ENCODE peak calls at places on chromosome 16, in ten cellular contexts. F is HCT116, X is mammary epithelial cell, P is GM23248, T is IMR-90, B is neuronal stem cell, R is OCI-LY7, I is fibroblast of lung, G is H9, C is GM12878. E is an unnamed sample.

GRCh38 chr16:19431636-19432340 is 14.1 kb downstream of the TMC5 start:
- DNase-seq in C (no peak), R (no peak), F (no peak), G (no peak), I (no peak), B (no peak), P (no peak), X (peak), T (no peak), E (no peak)

GRCh38 chr16:17836868-17837602 is 366.3 kb upstream of the XYLT1 start:
- DNase-seq in B (peak), F (peak), P (peak), X (peak), C (no peak), G (peak), T (peak), I (peak), R (no peak), E (peak)

GRCh38 chr16:66275795-66276428 is 90.6 kb upstream of the CDH5 start:
- DNase-seq in X (peak), G (peak), I (peak), F (peak), C (no peak), P (peak), T (peak), B (no peak), R (peak), E (peak)

GRCh38 chr16:51465026-51465425 is 314.0 kb upstream of the SALL1 start:
- DNase-seq in F (no peak), B (no peak), T (peak), X (peak), I (peak), P (peak), R (no peak), G (no peak), C (no peak), E (no peak)

GRCh38 chr16:1089439-1089821 is 6.6 kb downstream of the C1QTNF8 start:
- DNase-seq in X (no peak), C (no peak), I (no peak), R (no peak), T (no peak), G (no peak), B (no peak), F (no peak), P (peak), E (no peak)

GRCh38 chr16:65414284-65414984 is 292.6 kb upstream of the CDH11 start:
- DNase-seq in I (peak), B (no peak), C (no peak), X (peak), G (no peak), F (no peak), T (peak), P (peak), R (no peak), E (no peak)

GRCh38 chr16:149024-149675 is 3.3 kb upstream of the HBZ start:
- DNase-seq in G (no peak), C (no peak), T (peak), P (peak), R (no peak), B (no peak), I (peak), F (no peak), X (no peak), E (no peak)

GRCh38 chr16:65123846-65124513 is 2.1 kb upstream of the CDH11 start:
- DNase-seq in I (no peak), B (no peak), G (no peak), X (no peak), C (no peak), T (peak), R (no peak), P (peak), F (no peak), E (peak)

GRCh38 chr16:46568472-46569230 is 52.5 kb downstream of the SHCBP1 start:
- DNase-seq in F (no peak), G (no peak), B (no peak), P (no peak), R (no peak), I (no peak), X (no peak), T (no peak), C (no peak), E (no peak)

GRCh38 chr16:610513-611381 is 20.0 kb upstream of the WFIKKN1 start:
- DNase-seq in G (peak), C (no peak), I (peak), R (peak), F (no peak), B (no peak), T (no peak), X (peak), P (peak), E (peak)

GRCh38 chr16:58020628-58021521 is 4.7 kb upstream of the MMP15 start:
- DNase-seq in T (peak), X (no peak), F (no peak), B (no peak), P (peak), I (no peak), R (peak), C (no peak), G (no peak), E (peak)

GRCh38 chr16:88473666-88474534 is 20.8 kb downstream of the ZFPM1 start:
- DNase-seq in I (peak), B (no peak), G (no peak), T (peak), X (no peak), P (no peak), R (no peak), C (no peak), F (no peak), E (no peak)

DNA sequence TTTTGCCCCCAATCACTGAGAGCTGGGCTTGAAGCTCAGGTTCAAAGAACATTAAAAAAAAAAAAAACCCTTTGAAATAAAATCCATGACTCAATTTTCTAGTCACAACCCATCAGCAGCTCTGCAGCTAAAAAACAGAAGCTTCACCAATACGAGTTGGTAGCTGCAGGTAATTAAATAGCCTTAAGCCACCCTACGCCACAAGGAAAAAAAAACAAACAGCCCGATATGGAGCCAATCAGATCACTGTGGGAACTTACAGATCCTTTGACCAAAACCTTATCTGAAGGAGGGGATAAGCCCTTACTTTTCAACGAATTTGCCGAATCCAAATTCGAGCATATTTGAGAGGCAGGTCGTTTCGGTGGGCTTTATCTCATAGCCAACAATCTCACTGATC is 69.3 kb downstream of the DNAH3 start:
- DNase-seq in R (no peak), G (no peak), T (no peak), B (no peak), C (no peak), I (no peak), P (no peak), F (no peak), X (no peak), E (no peak)
- H2AFZ ChIP-seq in R (no peak), G (no peak), T (no peak), B (no peak), C (no peak), I (no peak), P (no peak), F (no peak), X (no peak), E (no peak)

GRCh38 chr16:49698931-49699715 is 156.8 kb downstream of the ZNF423 start:
- DNase-seq in P (no peak), B (no peak), T (no peak), X (no peak), I (peak), G (no peak), C (no peak), F (no peak), R (no peak), E (peak)

GRCh38 chr16:49696414-49697101 is 159.4 kb downstream of the ZNF423 start:
- DNase-seq in F (no peak), C (no peak), B (peak), P (no peak), I (no peak), X (no peak), G (peak), T (no peak), R (no peak), E (peak)

GRCh38 chr16:49699718-49700117 is 156.2 kb downstream of the ZNF423 start:
- DNase-seq in B (no peak), P (no peak), X (no peak), T (no peak), C (no peak), F (no peak), G (no peak), R (no peak), I (no peak), E (no peak)

GRCh38 chr16:49697631-49698030 is 158.3 kb downstream of the ZNF423 start:
- DNase-seq in R (no peak), B (no peak), T (no peak), C (no peak), I (no peak), X (no peak), P (no peak), F (no peak), G (no peak), E (no peak)

GRCh38 chr16:49698416-49698815 is 157.5 kb downstream of the ZNF423 start:
- DNase-seq in B (no peak), G (peak), I (peak), R (no peak), F (no peak), T (no peak), C (no peak), P (no peak), X (no peak), E (peak)
- H2AFZ ChIP-seq in B (no peak), G (no peak), I (no peak), R (no peak), F (no peak), T (no peak), C (no peak), P (no peak), X (no peak), E (no peak)

GRCh38 chr16:30561212-30561816 is 3.1 kb upstream of the ZNF764 start:
- DNase-seq in G (peak), B (no peak), R (no peak), C (no peak), X (no peak), P (no peak), T (no peak), F (no peak), I (no peak), E (peak)
- H2AFZ ChIP-seq in G (peak), B (peak), R (peak), C (peak), X (peak), P (peak), T (peak), F (no peak), I (peak), E (peak)

GRCh38 chr16:27402964-27403600 is 1.1 kb downstream of the IL21R start:
- DNase-seq in I (no peak), T (no peak), G (no peak), X (no peak), F (no peak), P (no peak), B (no peak), R (peak), C (no peak), E (no peak)

GRCh38 chr16:27403601-27403992 is 1.6 kb downstream of the IL21R start:
- DNase-seq in F (no peak), C (no peak), P (no peak), G (no peak), R (no peak), T (no peak), B (no peak), X (no peak), I (no peak), E (no peak)

GRCh38 chr16:27401768-27402568 is at the start of gene IL21R:
- DNase-seq in T (peak), P (peak), X (no peak), B (no peak), F (no peak), R (peak), I (peak), C (peak), G (no peak), E (no peak)

GRCh38 chr16:27400751-27401620 is 988 bp upstream of the IL21R start:
- DNase-seq in I (peak), T (peak), G (no peak), X (no peak), B (no peak), P (peak), F (no peak), C (no peak), R (no peak), E (no peak)

GRCh38 chr16:27402569-27402963 is 592 bp downstream of the IL21R start:
- DNase-seq in B (no peak), T (no peak), R (no peak), I (no peak), G (no peak), F (no peak), P (no peak), X (no peak), C (no peak), E (no peak)
- H2AFZ ChIP-seq in B (no peak), T (peak), R (peak), I (no peak), G (no peak), F (no peak), P (peak), X (no peak), C (no peak), E (no peak)

DNA sequence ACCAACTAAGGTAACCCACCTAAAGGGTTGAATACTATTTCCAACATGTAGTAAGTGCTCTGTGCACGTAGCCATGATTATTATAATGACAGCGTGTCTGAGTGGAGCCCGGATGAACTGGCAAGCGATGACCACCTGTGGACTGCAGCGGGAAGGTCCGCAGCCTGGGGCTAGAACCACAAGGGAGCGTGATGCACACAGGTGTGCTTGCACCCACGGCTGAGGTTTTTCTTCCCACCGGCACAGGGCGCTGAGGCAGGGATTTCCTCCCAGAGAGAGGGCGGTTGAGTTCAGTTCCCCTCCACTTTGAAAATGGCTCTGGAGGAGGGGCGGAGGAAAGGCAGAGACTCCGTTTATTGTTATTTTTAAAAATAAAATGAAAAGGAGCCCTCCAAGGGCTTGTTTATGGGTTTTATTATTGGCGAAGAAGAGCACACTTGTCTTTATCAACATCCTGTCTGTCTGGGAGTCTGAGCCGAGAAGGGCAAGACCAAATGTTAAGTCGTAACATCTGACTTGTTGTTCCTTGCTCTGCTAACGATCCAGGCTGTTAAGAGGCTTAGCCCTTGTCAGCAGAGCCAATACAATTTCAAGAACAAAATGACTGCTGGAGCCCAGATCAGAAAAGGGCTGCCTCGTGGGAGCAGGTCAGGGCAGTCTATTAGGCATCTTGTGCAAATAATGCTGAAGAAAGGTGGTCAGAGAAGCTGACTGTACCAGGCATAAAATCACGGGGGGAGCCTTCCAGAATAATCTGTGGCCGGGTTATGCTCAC is 221.6 kb upstream of the HSBP1 start:
- DNase-seq in G (no peak), P (no peak), X (no peak), I (no peak), B (no peak), R (no peak), C (no peak), T (no peak), F (no peak), E (peak)
- H2AFZ ChIP-seq in G (no peak), P (no peak), X (no peak), I (no peak), B (no peak), R (no peak), C (no peak), T (peak), F (no peak), E (peak)

GRCh38 chr16:30762991-30763725 is 1.0 kb downstream of the RNF40 start:
- DNase-seq in T (no peak), I (no peak), P (no peak), F (no peak), G (no peak), R (no peak), B (no peak), X (no peak), C (no peak), E (no peak)

GRCh38 chr16:30760577-30761426 is 1.1 kb downstream of the CFAP119 start:
- DNase-seq in T (no peak), C (no peak), G (no peak), F (no peak), P (peak), X (no peak), I (no peak), B (no peak), R (no peak), E (no peak)

GRCh38 chr16:30761928-30762902 is at the start of the genes CFAP119 and RNF40:
- DNase-seq in P (peak), G (peak), I (peak), R (peak), X (peak), F (peak), C (peak), B (peak), T (peak), E (peak)

GRCh38 chr16:30760160-30760559 is 1.7 kb downstream of the CFAP119 start:
- DNase-seq in B (no peak), P (no peak), F (no peak), R (no peak), G (no peak), C (no peak), T (no peak), I (no peak), X (no peak), E (no peak)

GRCh38 chr16:30761427-30761927 is 385 bp downstream of the CFAP119 start:
- DNase-seq in X (peak), B (peak), F (no peak), R (peak), I (peak), G (peak), C (no peak), P (peak), T (peak), E (peak)
- H2AFZ ChIP-seq in X (peak), B (peak), F (no peak), R (peak), I (peak), G (no peak), C (peak), P (peak), T (peak), E (peak)

GRCh38 chr16:90048737-90049330 is 28.3 kb downstream of the PRDM7 start:
- DNase-seq in F (no peak), P (no peak), T (no peak), C (no peak), R (no peak), X (no peak), B (no peak), I (no peak), G (no peak), E (no peak)

GRCh38 chr16:90047714-90048346 is 28.6 kb upstream of the DBNDD1 start:
- DNase-seq in G (peak), T (no peak), P (peak), B (no peak), I (no peak), X (no peak), F (no peak), R (no peak), C (no peak), E (peak)

GRCh38 chr16:90046971-90047713 is 27.9 kb upstream of the DBNDD1 start:
- DNase-seq in C (no peak), G (peak), R (no peak), P (peak), B (no peak), X (no peak), I (peak), T (peak), F (no peak), E (peak)

GRCh38 chr16:90046122-90046970 is 27.1 kb upstream of the DBNDD1 start:
- DNase-seq in R (no peak), C (no peak), B (no peak), P (no peak), T (no peak), X (no peak), G (peak), I (no peak), F (no peak), E (peak)

GRCh38 chr16:90048347-90048722 is 28.8 kb downstream of the PRDM7 start:
- DNase-seq in R (no peak), B (no peak), C (no peak), F (no peak), T (no peak), G (no peak), P (peak), I (no peak), X (no peak), E (no peak)
- H2AFZ ChIP-seq in R (no peak), B (no peak), C (no peak), F (no peak), T (no peak), G (no peak), P (no peak), I (no peak), X (no peak), E (peak)